ENCODE peak calls at places on chromosome 4, in seven cellular contexts. Y is neural progenitor cell, L is upper lobe of right lung, I is mucosa of descending colon, R is cardiac fibroblast, A is WERI-Rb-1, X is fibroblast of mammary gland. P is an unnamed sample.

GRCh38 chr4:48254381-48255072 is 15.1 kb downstream of the TEC start:
- DNase-seq in Y (no peak), L (no peak), I (no peak), R (peak), A (no peak), X (peak), P (peak)

GRCh38 chr4:25308761-25309160 is 3.8 kb upstream of the ZCCHC4 start:
- DNase-seq in Y (no peak), L (no peak), I (no peak), R (no peak), A (no peak), X (peak), P (no peak)

GRCh38 chr4:13912436-13912835 is 284.9 kb upstream of the BOD1L1 start:
- DNase-seq in Y (no peak), L (no peak), I (no peak), R (no peak), A (no peak), X (no peak), P (no peak)

GRCh38 chr4:27176400-27176799 is 315.8 kb downstream of the STIM2 start:
- DNase-seq in Y (peak), L (no peak), I (peak), R (peak), A (peak), X (peak), P (peak)

GRCh38 chr4:18063079-18063478 is 41.5 kb upstream of the LCORL start:
- DNase-seq in Y (no peak), L (no peak), I (no peak), R (no peak), A (no peak), X (no peak), P (no peak)

GRCh38 chr4:71270901-71271300 is 67.9 kb upstream of the SLC4A4 start:
- DNase-seq in Y (peak), L (no peak), I (no peak), R (peak), A (peak), X (peak), P (no peak)

GRCh38 chr4:18568600-18568999 is 547.0 kb upstream of the LCORL start:
- DNase-seq in Y (no peak), L (no peak), I (no peak), R (no peak), A (no peak), X (peak), P (no peak)

GRCh38 chr4:128653514-128654420 is 155.7 kb upstream of the JADE1 start:
- DNase-seq in Y (peak), L (no peak), I (peak), R (peak), A (peak), X (no peak), P (no peak)

GRCh38 chr4:112910109-112910736 is 139.2 kb upstream of the ANK2 start:
- DNase-seq in Y (peak), L (no peak), I (no peak), R (peak), A (no peak), X (peak), P (peak)

GRCh38 chr4:10018818-10019438 is 2.4 kb downstream of the SLC2A9 start:
- DNase-seq in Y (peak), L (peak), I (peak), R (peak), A (peak), X (peak), P (peak)

GRCh38 chr4:151784676-151785075 is 23.9 kb upstream of the GATB start:
- DNase-seq in Y (no peak), L (no peak), I (no peak), R (no peak), A (no peak), X (no peak), P (no peak)

GRCh38 chr4:182413550-182413949 is 170.3 kb downstream of the TENM3 start:
- DNase-seq in Y (no peak), L (no peak), I (no peak), R (no peak), A (no peak), X (no peak), P (no peak)

GRCh38 chr4:125115941-125116340 is 198.8 kb upstream of the FAT4 start:
- DNase-seq in Y (no peak), L (no peak), I (no peak), R (no peak), A (no peak), X (peak), P (peak)

GRCh38 chr4:48704091-48704802 is 75.8 kb downstream of the FRYL start:
- DNase-seq in Y (no peak), L (no peak), I (no peak), R (no peak), A (no peak), X (no peak), P (no peak)

GRCh38 chr4:89674876-89675459 is 162.0 kb downstream of the SNCA start:
- DNase-seq in Y (no peak), L (no peak), I (no peak), R (no peak), A (no peak), X (no peak), P (no peak)

GRCh38 chr4:1593881-1594345 is 90.2 kb downstream of the FAM53A start:
- DNase-seq in Y (peak), L (peak), I (peak), R (no peak), A (peak), X (no peak), P (no peak)

GRCh38 chr4:18020671-18021469 is 685 bp downstream of the LCORL start:
- DNase-seq in Y (peak), L (peak), I (peak), R (peak), A (peak), X (peak), P (no peak)

GRCh38 chr4:53490965-53491622 is 100.2 kb downstream of the LNX1 start:
- DNase-seq in Y (peak), L (no peak), I (no peak), R (peak), A (peak), X (peak), P (peak)

GRCh38 chr4:139025841-139026240 is 10.3 kb downstream of the NOCT start:
- DNase-seq in Y (no peak), L (no peak), I (no peak), R (no peak), A (no peak), X (no peak), P (no peak)

DNA sequence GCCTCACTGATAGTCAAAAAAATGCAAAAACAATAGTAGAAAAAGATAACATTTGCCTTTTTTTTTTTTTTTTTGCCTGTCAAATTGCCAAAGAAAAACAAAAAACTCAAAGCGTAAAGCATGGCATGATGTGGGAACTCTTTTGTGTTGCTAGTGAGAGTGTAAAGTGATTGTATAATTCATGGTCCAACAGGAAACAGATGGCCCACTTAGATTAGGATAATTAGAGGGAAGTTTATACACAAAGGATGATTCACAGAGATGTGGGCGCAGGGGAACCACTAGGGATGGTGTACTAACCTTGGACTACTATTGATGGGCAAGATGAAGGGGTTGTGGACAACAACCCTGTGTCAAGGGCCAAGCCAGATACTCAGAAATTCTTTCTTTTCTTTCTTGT is 16.4 kb downstream of the MCUB start:
- DNase-seq in Y (no peak), L (no peak), I (no peak), R (peak), A (no peak), X (peak), P (no peak)
- H3K4me3 ChIP-seq in Y (no peak), L (no peak), I (no peak), R (no peak), A (no peak), X (no peak), P (no peak)

GRCh38 chr4:114132830-114133229 is 153.4 kb upstream of the ARSJ start:
- DNase-seq in Y (peak), L (no peak), I (no peak), R (peak), A (no peak), X (peak), P (no peak)
- TF ChIP-seq CTCF in Y (peak), L (no peak), I (no peak), R (peak), A (peak), X (peak), P (peak)

GRCh38 chr4:2817701-2818350 is 24.9 kb downstream of the SH3BP2 start:
- DNase-seq in Y (peak), L (peak), I (peak), R (no peak), A (peak), X (no peak), P (no peak)

GRCh38 chr4:2818351-2818939 is 25.2 kb upstream of the ADD1 start:
- DNase-seq in Y (peak), L (no peak), I (peak), R (no peak), A (peak), X (no peak), P (no peak)

GRCh38 chr4:2819244-2820215 is 24.1 kb upstream of the ADD1 start:
- DNase-seq in Y (no peak), L (no peak), I (peak), R (no peak), A (no peak), X (no peak), P (no peak)

GRCh38 chr4:2816401-2816954 is 23.6 kb downstream of the SH3BP2 start:
- DNase-seq in Y (no peak), L (no peak), I (no peak), R (no peak), A (no peak), X (no peak), P (no peak)

DNA sequence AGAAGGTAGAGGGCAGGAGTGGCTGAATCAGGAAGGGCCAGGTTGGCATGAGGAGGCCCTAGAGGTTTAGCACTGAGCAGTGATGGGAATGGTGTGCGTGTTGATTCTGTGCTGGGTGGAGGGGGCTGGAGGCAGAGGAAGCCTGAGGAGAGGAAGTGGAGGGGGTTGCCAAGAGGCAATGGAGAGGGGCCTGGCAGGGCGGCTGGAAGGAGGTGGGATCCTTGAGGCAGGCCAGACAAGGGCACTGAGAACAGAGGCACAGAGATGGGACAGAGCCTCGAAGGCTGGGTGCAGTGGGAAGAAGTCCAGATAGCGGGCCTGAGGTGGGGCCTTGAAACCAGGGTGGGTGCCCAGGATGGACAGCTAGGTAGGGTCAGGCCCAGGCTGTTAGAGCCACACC is 24.3 kb downstream of the SH3BP2 start:
- DNase-seq in Y (no peak), L (no peak), I (peak), R (no peak), A (no peak), X (no peak), P (no peak)
- H3K4me3 ChIP-seq in Y (no peak), L (peak), I (no peak), R (no peak), A (no peak), X (no peak), P (no peak)

GRCh38 chr4:22416403-22416802 is 99.5 kb downstream of the ADGRA3 start:
- DNase-seq in Y (no peak), L (no peak), I (no peak), R (peak), A (peak), X (no peak), P (no peak)

GRCh38 chr4:22417408-22417807 is 98.5 kb downstream of the ADGRA3 start:
- DNase-seq in Y (no peak), L (no peak), I (no peak), R (peak), A (no peak), X (no peak), P (peak)

GRCh38 chr4:22420291-22420690 is 95.6 kb downstream of the ADGRA3 start:
- DNase-seq in Y (no peak), L (no peak), I (no peak), R (no peak), A (no peak), X (no peak), P (no peak)
- TF ChIP-seq CTCF in Y (no peak), L (no peak), I (no peak), R (no peak), A (no peak), X (no peak), P (no peak)

GRCh38 chr4:85929926-85930325 is 429.9 kb downstream of the MAPK10 start:
- DNase-seq in Y (peak), L (peak), I (peak), R (no peak), A (no peak), X (no peak), P (no peak)
- H3K4me3 ChIP-seq in Y (peak), L (peak), I (no peak), R (no peak), A (no peak), X (no peak), P (peak)

P was measured in retinal pigment epithelial cell.